ENCODE peak calls at places on chromosome 14, in six cellular contexts. W, U, Z, V, N and F are unnamed samples.

GRCh38 chr14:104600805-104601204 is 3.8 kb downstream of the TMEM179 start:
- DNase-seq in W (no peak), U (no peak), Z (no peak), V (no peak), N (no peak), F (no peak)

GRCh38 chr14:20611277-20611676 is 20.1 kb upstream of the RNASE12 start:
- DNase-seq in W (no peak), U (no peak), Z (no peak), V (no peak), N (no peak), F (no peak)

GRCh38 chr14:104722938-104723650 is 935 bp upstream of the ADSS1 start:
- DNase-seq in W (no peak), U (no peak), Z (no peak), V (no peak), N (no peak), F (no peak)

GRCh38 chr14:58717821-58718220 is 80.1 kb downstream of the DACT1 start:
- DNase-seq in W (no peak), U (no peak), Z (no peak), V (no peak), N (no peak), F (no peak)

GRCh38 chr14:68610251-68610793 is 182.5 kb downstream of the ZFP36L1 start:
- DNase-seq in W (no peak), U (no peak), Z (no peak), V (no peak), N (no peak), F (no peak)

GRCh38 chr14:98754343-98755025 is 517.5 kb downstream of the BCL11B start:
- DNase-seq in W (no peak), U (peak; percentile 3), Z (no peak), V (no peak), N (peak; percentile 76), F (no peak)

GRCh38 chr14:35406090-35406489 is 1.5 kb upstream of the NFKBIA start:
- DNase-seq in W (no peak), U (no peak), Z (no peak), V (no peak), N (no peak), F (no peak)

GRCh38 chr14:83164016-83164415 is 1630.4 kb upstream of the SEL1L start:
- DNase-seq in W (no peak), U (no peak), Z (no peak), V (no peak), N (peak; percentile 97), F (no peak)

GRCh38 chr14:102096569-102097188 is 9.8 kb upstream of the HSP90AA1 start:
- DNase-seq in W (peak; percentile 77), U (peak; percentile 69), Z (no peak), V (peak; percentile 86), N (peak; percentile 57), F (peak; percentile 30)

GRCh38 chr14:94029250-94029649 is 3.1 kb downstream of the OTUB2 start:
- DNase-seq in W (no peak), U (no peak), Z (no peak), V (no peak), N (no peak), F (no peak)

GRCh38 chr14:91249841-91250616 is 5.5 kb upstream of the GPR68 start:
- DNase-seq in W (no peak), U (peak; percentile 51), Z (peak; percentile 58), V (peak; percentile 87), N (no peak), F (peak; percentile 14)

GRCh38 chr14:29926701-29927595 is 699 bp downstream of the PRKD1 start:
- DNase-seq in W (peak; percentile 73), U (no peak), Z (peak; percentile 7), V (peak; percentile 67), N (no peak), F (no peak)

GRCh38 chr14:99382071-99382640 is 98.5 kb downstream of the SETD3 start:
- DNase-seq in W (no peak), U (no peak), Z (no peak), V (no peak), N (no peak), F (no peak)

GRCh38 chr14:56087824-56088571 is 30.2 kb upstream of the PELI2 start:
- DNase-seq in W (no peak), U (no peak), Z (no peak), V (no peak), N (no peak), F (no peak)

GRCh38 chr14:69945347-69945746 is 66.1 kb downstream of the SMOC1 start:
- DNase-seq in W (no peak), U (no peak), Z (no peak), V (no peak), N (no peak), F (peak; percentile 28)

GRCh38 chr14:74405663-74406062 is 20.3 kb downstream of the SYNDIG1L start:
- DNase-seq in W (no peak), U (no peak), Z (no peak), V (no peak), N (no peak), F (no peak)

GRCh38 chr14:85459361-85459760 is 70.6 kb upstream of the FLRT2 start:
- DNase-seq in W (no peak), U (no peak), Z (no peak), V (no peak), N (no peak), F (no peak)

GRCh38 chr14:104726600-104727451 is 2.8 kb downstream of the ADSS1 start:
- DNase-seq in W (peak; percentile 9), U (no peak), Z (no peak), V (no peak), N (no peak), F (no peak)

GRCh38 chr14:55847766-55848165 is 267.8 kb downstream of the KTN1 start:
- DNase-seq in W (no peak), U (no peak), Z (no peak), V (no peak), N (peak; percentile 12), F (no peak)

GRCh38 chr14:68612049-68612448 is 180.8 kb downstream of the ZFP36L1 start:
- DNase-seq in W (no peak), U (no peak), Z (no peak), V (no peak), N (no peak), F (no peak)

GRCh38 chr14:102655154-102655553 is 62.7 kb downstream of the RCOR1 start:
- DNase-seq in W (peak; percentile 92), U (no peak), Z (no peak), V (no peak), N (peak; percentile 75), F (no peak)

GRCh38 chr14:55130194-55130550 is 1.1 kb downstream of the LGALS3 start:
- DNase-seq in W (no peak), U (no peak), Z (no peak), V (no peak), N (peak; percentile 75), F (no peak)

GRCh38 chr14:99976021-99976420 is 89.2 kb upstream of the EVL start:
- DNase-seq in W (no peak), U (no peak), Z (no peak), V (no peak), N (no peak), F (no peak)

GRCh38 chr14:51487848-51488247 is 163.9 kb upstream of the FRMD6 start:
- DNase-seq in W (no peak), U (no peak), Z (no peak), V (no peak), N (no peak), F (no peak)

GRCh38 chr14:105092912-105093425 is 27.7 kb upstream of the GPR132 start:
- DNase-seq in W (peak; percentile 63), U (peak; percentile 80), Z (peak; percentile 69), V (no peak), N (no peak), F (no peak)

GRCh38 chr14:106347890-106348755 is 821.7 kb downstream of the TMEM121 start:
- DNase-seq in W (no peak), U (no peak), Z (no peak), V (no peak), N (no peak), F (no peak)

GRCh38 chr14:100994082-100994481 is 90.6 kb upstream of the RTL1 start:
- DNase-seq in W (peak; percentile 37), U (no peak), Z (no peak), V (no peak), N (peak; percentile 68), F (no peak)